ENCODE peak calls at places on chromosomes 13 and 19, in nine cellular contexts. L, R, F, M, Z, H, P, S and X are unnamed samples.

GRCh38 chr19:50387176-50387867 is 3.2 kb downstream of the POLD1 start:
- DNase-seq in L (no peak), R (no peak), F (peak; percentile 52), M (no peak), Z (no peak), H (no peak), P (no peak), S (no peak), X (peak; percentile 77)

GRCh38 chr19:7927605-7928333 is 1.8 kb upstream of the CTXN1 start:
- DNase-seq in L (no peak), R (no peak), F (no peak), M (no peak), Z (no peak), H (no peak), P (no peak), S (no peak), X (no peak)

GRCh38 chr13:79870766-79871165 is 389.8 kb downstream of the NDFIP2 start:
- DNase-seq in L (no peak), R (no peak), F (no peak), M (no peak), Z (no peak), H (no peak), P (no peak), S (no peak), X (no peak)

GRCh38 chr19:38730731-38731589 is 13.3 kb downstream of the CAPN12 start:
- DNase-seq in L (no peak), R (no peak), F (no peak), M (peak; percentile 72), Z (no peak), H (no peak), P (no peak), S (no peak), X (no peak)

GRCh38 chr19:18290250-18291018 is 9.0 kb upstream of the JUND start:
- DNase-seq in L (no peak), R (no peak), F (no peak), M (no peak), Z (peak; percentile 72), H (peak; percentile 98), P (peak; percentile 74), S (no peak), X (peak; percentile 56)

GRCh38 chr19:58356236-58356970 is 3.1 kb upstream of the A1BG start:
- DNase-seq in L (no peak), R (no peak), F (peak; percentile 52), M (no peak), Z (peak; percentile 39), H (peak; percentile 84), P (no peak), S (peak; percentile 37), X (peak; percentile 45)

GRCh38 chr19:29086182-29086581 is 126.8 kb downstream of the UQCRFS1 start:
- DNase-seq in L (no peak), R (peak; percentile 15), F (no peak), M (no peak), Z (no peak), H (no peak), P (no peak), S (no peak), X (no peak)

GRCh38 chr19:1854542-1855039 is 6.3 kb upstream of the REXO1 start:
- DNase-seq in L (no peak), R (no peak), F (no peak), M (no peak), Z (no peak), H (no peak), P (no peak), S (no peak), X (no peak)

GRCh38 chr13:22837980-22838615 is 342.7 kb upstream of the SGCG start:
- DNase-seq in L (peak; percentile 11), R (no peak), F (no peak), M (no peak), Z (no peak), H (no peak), P (no peak), S (no peak), X (no peak)

GRCh38 chr13:46735425-46735824 is 61.5 kb downstream of the ESD start:
- DNase-seq in L (no peak), R (no peak), F (no peak), M (no peak), Z (no peak), H (no peak), P (no peak), S (no peak), X (no peak)

GRCh38 chr13:101520672-101521071 is 68.2 kb downstream of the ITGBL1 start:
- DNase-seq in L (no peak), R (no peak), F (peak; percentile 86), M (no peak), Z (no peak), H (peak; percentile 81), P (no peak), S (no peak), X (peak; percentile 38)

GRCh38 chr13:22061371-22061805 is 390.5 kb downstream of the FGF9 start:
- DNase-seq in L (no peak), R (no peak), F (no peak), M (no peak), Z (peak; percentile 44), H (peak; percentile 88), P (peak; percentile 34), S (no peak), X (no peak)